ENCODE peak calls at places on chromosomes 12 and 14, in ten cellular contexts. One of them, this sample, is unnamed.

GRCh38 chr14:106586098-106586704 is 1059.8 kb downstream of the TMEM121 start:
- DNase-seq in stimulated activated CD4-positive, alpha-beta T cell treated with anti-CD3 and anti-CD28 coated beads, TNF-alpha, amount 100 ng/mL, for 1 hour: no peak
- DNase-seq in NCI-H1092: no peak
- DNase-seq in iPS DF 19.7: no peak
- DNase-seq in fibroblast of pulmonary artery: no peak
- DNase-seq in activated CD8-positive, alpha-beta memory T cell treated with anti-CD3 and anti-CD28 coated beads, Interleukin-2, amount 10 ng/mL, durations not matched to agents 7 days and 5 days: peak
- DNase-seq in sciatic nerve: no peak
- DNase-seq in WTC11: no peak
- DNase-seq in D341Med: no peak
- DNase-seq in foreskin fibroblast: no peak
- DNase-seq in this sample: no peak

GRCh38 chr12:50507930-50508329 is 3.1 kb downstream of the DIP2B start:
- DNase-seq in stimulated activated CD4-positive, alpha-beta T cell treated with anti-CD3 and anti-CD28 coated beads, TNF-alpha, amount 100 ng/mL, for 1 hour: no peak
- DNase-seq in NCI-H1092: no peak
- DNase-seq in iPS DF 19.7: no peak
- DNase-seq in fibroblast of pulmonary artery: no peak
- DNase-seq in activated CD8-positive, alpha-beta memory T cell treated with anti-CD3 and anti-CD28 coated beads, Interleukin-2, amount 10 ng/mL, durations not matched to agents 7 days and 5 days: no peak
- DNase-seq in sciatic nerve: no peak
- DNase-seq in WTC11: no peak
- DNase-seq in D341Med: no peak
- DNase-seq in foreskin fibroblast: no peak
- DNase-seq in this sample: no peak

GRCh38 chr14:99726538-99727095 is 42.5 kb downstream of the CYP46A1 start:
- DNase-seq in stimulated activated CD4-positive, alpha-beta T cell treated with anti-CD3 and anti-CD28 coated beads, TNF-alpha, amount 100 ng/mL, for 1 hour: no peak
- DNase-seq in NCI-H1092: no peak
- DNase-seq in iPS DF 19.7: no peak
- DNase-seq in fibroblast of pulmonary artery: no peak
- DNase-seq in activated CD8-positive, alpha-beta memory T cell treated with anti-CD3 and anti-CD28 coated beads, Interleukin-2, amount 10 ng/mL, durations not matched to agents 7 days and 5 days: peak
- DNase-seq in sciatic nerve: peak
- DNase-seq in WTC11: no peak
- DNase-seq in D341Med: peak
- DNase-seq in foreskin fibroblast: no peak
- DNase-seq in this sample: peak

GRCh38 chr12:112183141-112183581 is 57.8 kb downstream of the TRAFD1 start:
- DNase-seq in stimulated activated CD4-positive, alpha-beta T cell treated with anti-CD3 and anti-CD28 coated beads, TNF-alpha, amount 100 ng/mL, for 1 hour: no peak
- DNase-seq in NCI-H1092: no peak
- DNase-seq in iPS DF 19.7: no peak
- DNase-seq in fibroblast of pulmonary artery: peak
- DNase-seq in activated CD8-positive, alpha-beta memory T cell treated with anti-CD3 and anti-CD28 coated beads, Interleukin-2, amount 10 ng/mL, durations not matched to agents 7 days and 5 days: no peak
- DNase-seq in sciatic nerve: no peak
- DNase-seq in WTC11: no peak
- DNase-seq in D341Med: no peak
- DNase-seq in foreskin fibroblast: no peak
- DNase-seq in this sample: peak

GRCh38 chr14:68065322-68065721 is 245.7 kb downstream of the RAD51B start:
- DNase-seq in stimulated activated CD4-positive, alpha-beta T cell treated with anti-CD3 and anti-CD28 coated beads, TNF-alpha, amount 100 ng/mL, for 1 hour: no peak
- DNase-seq in NCI-H1092: no peak
- DNase-seq in iPS DF 19.7: no peak
- DNase-seq in fibroblast of pulmonary artery: no peak
- DNase-seq in activated CD8-positive, alpha-beta memory T cell treated with anti-CD3 and anti-CD28 coated beads, Interleukin-2, amount 10 ng/mL, durations not matched to agents 7 days and 5 days: no peak
- DNase-seq in sciatic nerve: no peak
- DNase-seq in WTC11: no peak
- DNase-seq in D341Med: no peak
- DNase-seq in foreskin fibroblast: no peak
- DNase-seq in this sample: no peak

GRCh38 chr12:58959639-58960300 is 39.5 kb upstream of the LRIG3 start:
- DNase-seq in stimulated activated CD4-positive, alpha-beta T cell treated with anti-CD3 and anti-CD28 coated beads, TNF-alpha, amount 100 ng/mL, for 1 hour: no peak
- DNase-seq in NCI-H1092: no peak
- DNase-seq in iPS DF 19.7: no peak
- DNase-seq in fibroblast of pulmonary artery: no peak
- DNase-seq in activated CD8-positive, alpha-beta memory T cell treated with anti-CD3 and anti-CD28 coated beads, Interleukin-2, amount 10 ng/mL, durations not matched to agents 7 days and 5 days: no peak
- DNase-seq in sciatic nerve: no peak
- DNase-seq in WTC11: no peak
- DNase-seq in D341Med: no peak
- DNase-seq in foreskin fibroblast: no peak
- DNase-seq in this sample: no peak

GRCh38 chr12:132014092-132014914 is 64.6 kb downstream of the EP400 start:
- DNase-seq in stimulated activated CD4-positive, alpha-beta T cell treated with anti-CD3 and anti-CD28 coated beads, TNF-alpha, amount 100 ng/mL, for 1 hour: no peak
- DNase-seq in NCI-H1092: no peak
- DNase-seq in iPS DF 19.7: no peak
- DNase-seq in fibroblast of pulmonary artery: no peak
- DNase-seq in activated CD8-positive, alpha-beta memory T cell treated with anti-CD3 and anti-CD28 coated beads, Interleukin-2, amount 10 ng/mL, durations not matched to agents 7 days and 5 days: no peak
- DNase-seq in sciatic nerve: peak
- DNase-seq in WTC11: no peak
- DNase-seq in D341Med: no peak
- DNase-seq in foreskin fibroblast: peak
- DNase-seq in this sample: peak

GRCh38 chr12:3527181-3527580 is 36.2 kb downstream of the PRMT8 start:
- DNase-seq in stimulated activated CD4-positive, alpha-beta T cell treated with anti-CD3 and anti-CD28 coated beads, TNF-alpha, amount 100 ng/mL, for 1 hour: no peak
- DNase-seq in NCI-H1092: no peak
- DNase-seq in iPS DF 19.7: no peak
- DNase-seq in fibroblast of pulmonary artery: peak
- DNase-seq in activated CD8-positive, alpha-beta memory T cell treated with anti-CD3 and anti-CD28 coated beads, Interleukin-2, amount 10 ng/mL, durations not matched to agents 7 days and 5 days: no peak
- DNase-seq in sciatic nerve: no peak
- DNase-seq in WTC11: no peak
- DNase-seq in D341Med: no peak
- DNase-seq in foreskin fibroblast: peak
- DNase-seq in this sample: no peak